ENCODE peak calls at places on chromosome 7, in nine cellular contexts. A, U, T, R, E, L, O, Z and K are unnamed samples.

GRCh38 chr7:31562002-31562401 is 48.1 kb downstream of the ITPRID1 start:
- DNase-seq in A (no peak), U (no peak), T (no peak), R (no peak), E (no peak), L (no peak), O (no peak), Z (no peak), K (no peak)

GRCh38 chr7:126958367-126958766 is 294.4 kb downstream of the GRM8 start:
- DNase-seq in A (no peak), U (no peak), T (no peak), R (no peak), E (no peak), L (no peak), O (no peak), Z (no peak), K (no peak)

GRCh38 chr7:20219446-20220292 is 2.5 kb upstream of the MACC1 start:
- DNase-seq in A (peak; percentile 72), U (peak; percentile 85), T (peak; percentile 90), R (peak; percentile 74), E (peak; percentile 81), L (no peak), O (peak; percentile 48), Z (peak; percentile 93), K (peak; percentile 28)

GRCh38 chr7:48101880-48102448 is 12.9 kb downstream of the UPP1 start:
- DNase-seq in A (peak; percentile 60), U (no peak), T (no peak), R (no peak), E (no peak), L (no peak), O (no peak), Z (no peak), K (no peak)

GRCh38 chr7:27107391-27107900 is 5.0 kb upstream of the HOXA2 start:
- DNase-seq in A (no peak), U (no peak), T (no peak), R (no peak), E (no peak), L (no peak), O (no peak), Z (no peak), K (no peak)

GRCh38 chr7:11369696-11370095 is 396.0 kb downstream of the PHF14 start:
- DNase-seq in A (no peak), U (no peak), T (no peak), R (no peak), E (no peak), L (no peak), O (no peak), Z (no peak), K (no peak)

GRCh38 chr7:69232445-69233376 is 365.6 kb upstream of the AUTS2 start:
- DNase-seq in A (peak; percentile 94), U (no peak), T (no peak), R (no peak), E (no peak), L (peak; percentile 17), O (no peak), Z (no peak), K (no peak)

GRCh38 chr7:139883814-139884213 is 54.8 kb downstream of the TBXAS1 start:
- DNase-seq in A (no peak), U (no peak), T (peak; percentile 47), R (no peak), E (no peak), L (no peak), O (no peak), Z (no peak), K (no peak)

GRCh38 chr7:136528329-136528728 is 340.1 kb upstream of the CHRM2 start:
- DNase-seq in A (no peak), U (peak; percentile 66), T (peak; percentile 53), R (no peak), E (no peak), L (no peak), O (no peak), Z (no peak), K (no peak)

DNA sequence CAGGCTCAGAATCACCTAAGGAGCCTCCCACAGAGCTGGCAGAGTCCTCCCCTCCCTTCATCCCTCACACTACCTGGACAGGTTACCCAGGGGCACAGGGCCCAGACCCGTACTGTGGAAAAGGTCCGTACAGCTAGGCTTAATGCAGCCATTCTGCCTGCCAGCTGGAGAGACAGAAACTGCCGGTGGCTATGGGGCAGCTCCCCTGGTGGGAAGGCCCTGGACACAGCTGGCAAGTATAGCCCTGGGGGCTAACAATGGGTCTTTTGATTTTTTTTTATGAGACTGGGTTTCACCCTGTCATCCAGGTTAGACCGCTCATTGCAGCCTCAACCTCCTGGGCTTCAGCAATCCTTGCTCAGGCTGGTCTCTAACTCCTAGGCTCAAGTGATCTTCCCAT is 68.3 kb downstream of the GNA12 start:
- DNase-seq in A (no peak), U (no peak), T (no peak), R (no peak), E (peak; percentile 36), L (no peak), O (no peak), Z (no peak), K (no peak)
- H3K27ac ChIP-seq in A (no peak overlapping the region), U (no peak overlapping the region), T (peak overlapping the region; percentile 49), R (no peak overlapping the region), E (no peak overlapping the region), L (no peak overlapping the region), O (no peak overlapping the region), Z (no peak overlapping the region), K (peak overlapping the region; percentile 72)

GRCh38 chr7:130486963-130487324 is 4.9 kb upstream of the MEST start:
- DNase-seq in A (no peak), U (no peak), T (peak; percentile 47), R (no peak), E (no peak), L (no peak), O (no peak), Z (no peak), K (no peak)
- H3K27ac ChIP-seq in A (no peak overlapping the region), U (peak overlapping the region; percentile 58), T (peak overlapping the region; percentile 31), R (no peak overlapping the region), E (no peak overlapping the region), L (no peak overlapping the region), O (peak overlapping the region; percentile 23), Z (peak overlapping the region; percentile 84), K (peak overlapping the region; percentile 64)

GRCh38 chr7:50531401-50531906 is 33.8 kb downstream of the DDC start:
- DNase-seq in A (peak; percentile 73), U (peak; percentile 87), T (peak; percentile 96), R (no peak), E (no peak), L (no peak), O (no peak), Z (no peak), K (no peak)
- H3K27ac ChIP-seq in A (peak overlapping the region; percentile 74), U (peak overlapping the region; percentile 86), T (peak overlapping the region; percentile 99), R (no peak overlapping the region), E (no peak overlapping the region), L (no peak overlapping the region), O (no peak overlapping the region), Z (peak overlapping the region; percentile 51), K (no peak overlapping the region)

DNA sequence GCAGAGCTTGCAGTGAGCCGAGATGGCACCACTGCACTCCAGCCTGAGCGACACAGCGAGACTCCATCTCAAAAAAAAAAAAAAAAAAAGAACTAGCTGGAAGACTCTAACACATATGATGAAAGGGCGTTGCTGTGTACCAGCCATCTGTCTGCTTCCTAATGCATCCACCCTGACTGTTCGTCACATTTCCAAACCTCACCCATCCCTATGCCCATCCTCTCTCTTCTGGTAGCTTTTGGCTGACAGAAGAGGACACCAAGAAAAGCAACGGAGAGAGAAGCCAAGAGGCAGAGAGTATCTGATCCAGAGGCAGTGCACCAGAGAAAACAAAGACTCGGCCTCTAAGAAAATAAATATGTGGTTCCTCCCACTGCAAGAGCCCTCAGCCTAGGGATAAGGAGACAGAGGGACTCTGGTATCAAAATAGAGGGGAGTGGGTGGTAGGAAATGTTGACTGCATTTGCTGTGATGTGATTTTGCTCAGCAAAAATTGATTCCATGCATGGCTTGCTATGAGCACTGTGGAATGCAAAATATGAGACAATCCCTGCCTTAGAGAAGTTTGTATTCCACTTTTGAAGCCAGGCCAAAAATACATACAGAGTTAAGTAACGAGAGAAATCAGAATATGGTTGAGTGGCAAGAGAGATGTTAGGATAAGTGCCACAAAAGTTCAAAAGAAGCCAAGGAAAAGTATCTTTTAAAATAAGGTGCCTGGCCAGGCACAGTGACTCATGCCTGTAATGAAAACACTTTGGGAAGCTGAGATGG is 100.8 kb upstream of the STK17A start:
- DNase-seq in A (no peak), U (no peak), T (peak; percentile 59), R (no peak), E (no peak), L (no peak), O (no peak), Z (no peak), K (no peak)
- H3K27ac ChIP-seq in A (no peak overlapping the region), U (no peak overlapping the region), T (no peak overlapping the region), R (no peak overlapping the region), E (no peak overlapping the region), L (peak overlapping the region; percentile 32), O (no peak overlapping the region), Z (no peak overlapping the region), K (peak overlapping the region; percentile 67)

GRCh38 chr7:116544488-116544887 is 19.7 kb downstream of the CAV1 start:
- DNase-seq in A (no peak), U (no peak), T (no peak), R (no peak), E (no peak), L (no peak), O (no peak), Z (no peak), K (no peak)

GRCh38 chr7:116541951-116542350 is 17.1 kb downstream of the CAV1 start:
- DNase-seq in A (no peak), U (no peak), T (no peak), R (no peak), E (no peak), L (no peak), O (no peak), Z (no peak), K (no peak)

GRCh38 chr7:116543664-116544063 is 18.8 kb downstream of the CAV1 start:
- DNase-seq in A (no peak), U (no peak), T (peak; percentile 50), R (no peak), E (no peak), L (no peak), O (no peak), Z (no peak), K (no peak)

GRCh38 chr7:116540743-116541142 is 15.9 kb downstream of the CAV1 start:
- DNase-seq in A (no peak), U (no peak), T (peak; percentile 49), R (no peak), E (no peak), L (no peak), O (no peak), Z (no peak), K (no peak)

DNA sequence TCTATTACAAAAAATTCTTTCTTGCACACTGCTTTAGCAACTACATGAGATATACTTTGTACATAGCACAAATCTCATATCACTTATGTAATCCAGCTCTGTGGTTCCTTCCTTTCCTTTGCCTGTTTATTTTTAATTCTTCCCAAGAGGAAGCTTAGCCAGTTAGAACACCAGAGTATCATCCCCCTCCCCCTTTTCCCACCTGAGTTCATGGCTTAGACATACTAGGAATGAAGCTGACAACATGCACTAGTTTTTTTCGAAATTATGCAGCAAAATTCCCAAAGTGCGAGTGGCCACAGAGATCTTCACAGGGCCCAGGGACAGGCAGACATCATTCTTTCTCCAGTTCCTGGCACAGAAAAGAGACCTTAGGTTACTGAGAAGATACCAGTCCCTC is 17.8 kb downstream of the CAV1 start:
- DNase-seq in A (no peak), U (no peak), T (no peak), R (no peak), E (no peak), L (no peak), O (no peak), Z (no peak), K (no peak)
- H3K27ac ChIP-seq in A (no peak overlapping the region), U (no peak overlapping the region), T (peak overlapping the region; percentile 33), R (peak overlapping the region; percentile 50), E (peak overlapping the region; percentile 89), L (no peak overlapping the region), O (peak overlapping the region; percentile 27), Z (no peak overlapping the region), K (no peak overlapping the region)